ENCODE peak calls at places on chromosomes 7 and 10, in five cellular contexts. E is WTC11, G is IMR-90, X is K562, Z is A549. N is an unnamed sample.

GRCh38 chr10:75062900-75063299 is 48.6 kb upstream of the SAMD8 start:
- DNase-seq in E (no peak), G (no peak), X (no peak), Z (no peak), N (no peak)

GRCh38 chr7:6166443-6166871 is 106.0 kb downstream of the CYTH3 start:
- DNase-seq in G (no peak), E (no peak), X (no peak), Z (no peak), N (peak; percentile 80)

GRCh38 chr10:48215148-48215982 is 59.1 kb downstream of the FRMPD2 start:
- DNase-seq in Z (peak; percentile 46), G (peak; percentile 20), X (peak; percentile 79), E (peak; percentile 77), N (peak; percentile 40)

GRCh38 chr10:132670546-132670945 is 115.4 kb downstream of the NKX6-2 start:
- DNase-seq in X (no peak), E (peak; percentile 7), Z (no peak), G (no peak), N (no peak)

GRCh38 chr7:10121641-10122040 is 852.0 kb upstream of the PHF14 start:
- DNase-seq in Z (no peak), X (no peak), G (no peak), E (no peak), N (peak; percentile 10)

GRCh38 chr7:47905071-47905920 is 43.0 kb downstream of the PKD1L1 start:
- DNase-seq in Z (no peak), X (no peak), E (no peak), G (no peak), N (no peak)

GRCh38 chr7:158821173-158822021 is 7.9 kb downstream of the ESYT2 start:
- DNase-seq in X (peak; percentile 45), G (peak; percentile 75), Z (peak; percentile 81), E (no peak), N (no peak)

GRCh38 chr7:87876759-87877234 is 504 bp downstream of the DBF4 start:
- DNase-seq in X (no peak), Z (peak; percentile 62), G (peak; percentile 61), E (peak; percentile 62), N (peak; percentile 77)

GRCh38 chr7:74010407-74010806 is 17.6 kb upstream of the ELN start:
- DNase-seq in X (no peak), G (peak; percentile 54), Z (no peak), E (no peak), N (no peak)

DNA sequence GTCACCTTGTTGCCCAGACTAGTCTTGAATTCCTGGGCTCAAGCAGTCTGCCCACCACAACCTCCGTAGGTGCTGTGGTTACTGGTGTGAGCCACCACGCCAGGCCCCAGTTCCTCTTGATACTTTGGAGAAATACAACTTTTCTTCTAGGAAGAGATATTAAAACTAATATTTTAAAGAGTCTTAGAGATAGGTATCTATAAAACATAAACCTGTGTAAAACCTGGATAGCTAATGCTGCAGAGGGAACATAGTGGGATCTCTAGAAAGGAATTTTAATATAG is 4.8 kb upstream of the GDI2 start:
- DNase-seq in Z (no peak), X (no peak), E (no peak), G (no peak), N (no peak)
- TF ChIP-seq USF2 in Z (no peak), X (no peak), E (no peak), G (no peak), N (no peak)

GRCh38 chr7:135772639-135773019 is 24.0 kb upstream of the FAM180A start:
- DNase-seq in G (no peak), Z (no peak), X (no peak), E (no peak), N (no peak)

GRCh38 chr7:135771051-135771450 is 22.4 kb upstream of the FAM180A start:
- DNase-seq in Z (no peak), E (no peak), X (no peak), G (no peak), N (no peak)

GRCh38 chr7:135773451-135773850 is 24.8 kb upstream of the FAM180A start:
- DNase-seq in E (no peak), Z (peak; percentile 14), X (no peak), G (peak; percentile 15), N (no peak)

GRCh38 chr7:135770139-135770710 is 21.6 kb upstream of the FAM180A start:
- DNase-seq in X (no peak), Z (no peak), G (peak; percentile 89), E (no peak), N (no peak)

GRCh38 chr7:135771961-135772638 is 23.5 kb upstream of the FAM180A start:
- DNase-seq in X (no peak), Z (no peak), E (no peak), G (peak; percentile 90), N (no peak)
- TF ChIP-seq USF2 in X (no peak), Z (no peak), E (no peak), G (no peak), N (no peak)

GRCh38 chr7:155007947-155008346 is 5.0 kb upstream of the PAXIP1 start:
- DNase-seq in X (peak; percentile 45), G (no peak), Z (peak; percentile 48), E (peak; percentile 39), N (peak; percentile 60)
- TF ChIP-seq USF2 in X (no peak), G (no peak), Z (no peak), E (no peak), N (no peak)

GRCh38 chr10:126375299-126375698 is 13.0 kb downstream of the ADAM12 start:
- DNase-seq in Z (no peak), X (no peak), G (no peak), E (no peak), N (no peak)

GRCh38 chr10:126373137-126373536 is 15.1 kb downstream of the ADAM12 start:
- DNase-seq in Z (no peak), G (peak; percentile 50), X (no peak), E (no peak), N (no peak)

GRCh38 chr10:126374435-126374834 is 13.8 kb downstream of the ADAM12 start:
- DNase-seq in Z (no peak), X (no peak), E (no peak), G (no peak), N (no peak)

GRCh38 chr10:126372359-126372758 is 15.9 kb downstream of the ADAM12 start:
- DNase-seq in E (no peak), Z (no peak), X (no peak), G (no peak), N (no peak)

GRCh38 chr10:126373982-126374381 is 14.3 kb downstream of the ADAM12 start:
- DNase-seq in X (no peak), Z (no peak), E (no peak), G (peak; percentile 66), N (no peak)
- TF ChIP-seq USF2 in X (no peak), Z (no peak), E (no peak), G (no peak), N (no peak)

GRCh38 chr7:33550979-33551378 is 354.4 kb upstream of the BMPER start:
- DNase-seq in Z (no peak), X (no peak), G (no peak), E (no peak), N (no peak)

GRCh38 chr7:33554046-33554445 is 351.3 kb upstream of the BMPER start:
- DNase-seq in G (no peak), Z (no peak), E (no peak), X (no peak), N (no peak)

GRCh38 chr7:33558961-33559710 is 346.2 kb upstream of the BMPER start:
- DNase-seq in E (no peak), G (no peak), X (no peak), Z (no peak), N (no peak)

GRCh38 chr7:33554576-33554975 is 350.8 kb upstream of the BMPER start:
- DNase-seq in E (no peak), X (no peak), Z (no peak), G (no peak), N (no peak)

DNA sequence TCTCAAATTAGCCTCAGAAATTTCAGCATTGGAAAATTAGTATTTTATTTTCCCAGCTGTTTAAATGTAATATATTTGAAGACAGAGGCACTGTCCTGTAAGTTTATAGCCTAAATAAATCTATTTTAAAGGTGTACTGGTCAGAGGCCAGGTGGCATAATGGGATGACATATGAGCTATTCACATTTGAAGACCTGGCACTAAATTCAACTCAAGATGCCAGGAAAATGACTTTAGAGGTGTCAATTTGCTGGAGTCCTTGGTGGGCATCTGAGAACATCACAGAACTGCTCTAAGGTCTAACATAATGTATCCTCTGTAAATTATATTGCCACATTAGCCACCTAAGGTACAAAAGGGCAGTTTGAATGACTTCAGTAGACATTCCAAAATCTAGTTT is 348.9 kb upstream of the BMPER start:
- DNase-seq in G (no peak), X (no peak), Z (no peak), E (no peak), N (no peak)
- TF ChIP-seq USF2 in G (no peak), X (no peak), Z (no peak), E (no peak), N (no peak)

DNA sequence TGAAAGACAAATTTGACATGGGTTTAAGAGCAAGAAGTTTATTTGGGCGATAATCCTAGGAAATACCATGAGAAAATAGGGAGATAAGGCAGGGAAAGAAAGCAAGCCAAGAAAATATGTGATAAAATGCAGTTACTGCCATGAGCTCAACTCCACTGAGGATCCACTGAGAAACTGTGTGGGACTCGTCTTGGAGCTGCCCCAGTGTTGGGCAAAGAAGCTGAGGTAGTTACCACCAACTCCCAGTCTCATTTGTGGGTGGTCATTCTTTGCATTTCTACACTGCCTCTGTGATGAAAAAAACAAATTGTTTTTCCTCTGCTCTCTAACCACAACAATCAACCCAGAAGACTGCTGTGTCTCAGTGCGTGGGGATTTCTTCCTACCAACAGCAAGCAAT is 498.2 kb downstream of the PLXDC2 start:
- DNase-seq in X (no peak), G (no peak), Z (no peak), E (no peak), N (no peak)
- TF ChIP-seq USF2 in X (no peak), G (no peak), Z (no peak), E (no peak), N (no peak)

GRCh38 chr7:31253486-31253885 is 87.0 kb downstream of the NEUROD6 start:
- DNase-seq in E (no peak), G (no peak), Z (no peak), X (no peak), N (no peak)
- TF ChIP-seq USF2 in E (no peak), G (no peak), Z (no peak), X (no peak), N (no peak)